ENCODE peak calls at places on chromosomes 16 and 17, in seven cellular contexts. D, K, Y, Z, A, J and B are unnamed samples. For H3K36me3, the result is how much of the 10 kb centered on the place peaks cover.

GRCh38 chr17:9522074-9522473 is 53.5 kb downstream of the STX8 start:
- DNase-seq in D (peak), K (peak), Y (peak), Z (no peak), A (peak), J (peak), B (peak)

GRCh38 chr17:74987909-74988711 is 678 bp downstream of the CDR2L start:
- DNase-seq in D (peak), K (peak), Y (peak), Z (peak), A (peak), J (peak), B (peak)

GRCh38 chr16:17211797-17212196 is 259.0 kb downstream of the XYLT1 start:
- DNase-seq in D (no peak), K (no peak), Y (no peak), Z (no peak), A (no peak), J (peak), B (peak)

GRCh38 chr17:43430936-43431649 is 32.3 kb downstream of the ARL4D start:
- DNase-seq in D (no peak), K (no peak), Y (no peak), Z (no peak), A (no peak), J (peak), B (peak)

GRCh38 chr16:87317766-87318121 is 552 bp upstream of the C16orf95 start:
- DNase-seq in D (peak), K (peak), Y (peak), Z (peak), A (peak), J (no peak), B (peak)

GRCh38 chr17:39928868-39929651 is 1.5 kb downstream of the LRRC3C start:
- DNase-seq in D (peak), K (no peak), Y (no peak), Z (no peak), A (peak), J (no peak), B (no peak)

GRCh38 chr17:73118876-73119485 is 26.5 kb upstream of the SLC39A11 start:
- DNase-seq in D (no peak), K (no peak), Y (no peak), Z (no peak), A (no peak), J (no peak), B (no peak)

GRCh38 chr16:3088450-3088849 is 10.6 kb downstream of the ZSCAN10 start:
- DNase-seq in D (no peak), K (no peak), Y (no peak), Z (no peak), A (no peak), J (no peak), B (peak)

GRCh38 chr16:17312100-17312732 is 158.5 kb downstream of the XYLT1 start:
- DNase-seq in D (no peak), K (peak), Y (no peak), Z (no peak), A (peak), J (peak), B (no peak)

GRCh38 chr17:83193336-83194188 is 114.2 kb downstream of the METRNL start:
- DNase-seq in D (no peak), K (no peak), Y (peak), Z (peak), A (peak), J (no peak), B (no peak)

GRCh38 chr16:66585477-66586239 is 6.4 kb downstream of the CMTM2 start:
- DNase-seq in D (no peak), K (no peak), Y (no peak), Z (no peak), A (no peak), J (peak), B (no peak)

GRCh38 chr16:75789237-75789636 is 62.9 kb upstream of the CPHXL start:
- DNase-seq in D (peak), K (peak), Y (no peak), Z (no peak), A (peak), J (no peak), B (peak)

GRCh38 chr17:45927247-45927646 is 32.9 kb downstream of the MAPT start:
- DNase-seq in D (no peak), K (no peak), Y (no peak), Z (no peak), A (no peak), J (no peak), B (no peak)

GRCh38 chr17:82457071-82457789 is 1.3 kb upstream of the NARF start:
- DNase-seq in D (peak), K (no peak), Y (no peak), Z (no peak), A (no peak), J (peak), B (no peak)

GRCh38 chr16:27851586-27851985 is 211.9 kb downstream of the GSG1L start:
- DNase-seq in D (no peak), K (no peak), Y (no peak), Z (no peak), A (no peak), J (peak), B (no peak)

GRCh38 chr17:18043491-18043890 is 4.3 kb downstream of the GID4 start:
- DNase-seq in D (peak), K (peak), Y (no peak), Z (no peak), A (peak), J (no peak), B (peak)

GRCh38 chr17:6592193-6592592 is 35.8 kb upstream of the PITPNM3 start:
- DNase-seq in D (no peak), K (peak), Y (no peak), Z (no peak), A (peak), J (no peak), B (no peak)

GRCh38 chr17:70327279-70327678 is 157.9 kb downstream of the KCNJ2 start:
- DNase-seq in D (no peak), K (no peak), Y (no peak), Z (no peak), A (no peak), J (no peak), B (no peak)

GRCh38 chr16:85857406-85857805 is 41.6 kb upstream of the IRF8 start:
- DNase-seq in D (no peak), K (no peak), Y (no peak), Z (no peak), A (no peak), J (peak), B (no peak)

GRCh38 chr16:51148674-51149228 is 2.3 kb downstream of the SALL1 start:
- DNase-seq in D (peak), K (no peak), Y (no peak), Z (no peak), A (no peak), J (no peak), B (no peak)

GRCh38 chr16:49589721-49590120 is 216.1 kb downstream of the C16orf78 start:
- DNase-seq in D (no peak), K (no peak), Y (no peak), Z (no peak), A (no peak), J (peak), B (no peak)

GRCh38 chr17:65290041-65290440 is 152.9 kb downstream of the RGS9 start:
- DNase-seq in D (no peak), K (peak), Y (no peak), Z (no peak), A (no peak), J (no peak), B (no peak)

GRCh38 chr17:37024181-37024637 is 75.5 kb downstream of the AATF start:
- DNase-seq in D (peak), K (no peak), Y (no peak), Z (no peak), A (peak), J (no peak), B (no peak)

GRCh38 chr17:7394452-7395191 is at the start of gene PLSCR3:
- DNase-seq in D (peak), K (peak), Y (peak), Z (peak), A (peak), J (peak), B (peak)

GRCh38 chr17:49851387-49852291 is 3.8 kb upstream of the TAC4 start:
- DNase-seq in D (peak), K (peak), Y (peak), Z (peak), A (peak), J (peak), B (peak)

GRCh38 chr17:50945779-50946222 is 79.6 kb upstream of the TOB1 start:
- DNase-seq in D (no peak), K (no peak), Y (peak), Z (no peak), A (no peak), J (peak), B (no peak)

GRCh38 chr16:87507351-87508069 is 14.7 kb upstream of the ZCCHC14 start:
- DNase-seq in D (peak), K (no peak), Y (no peak), Z (no peak), A (no peak), J (no peak), B (no peak)

GRCh38 chr17:42969006-42969581 is 4.8 kb upstream of the AARSD1 start:
- DNase-seq in D (peak), K (peak), Y (no peak), Z (no peak), A (no peak), J (no peak), B (no peak)

GRCh38 chr17:60060474-60060873 is 18.2 kb downstream of the HEATR6 start:
- DNase-seq in D (no peak), K (no peak), Y (no peak), Z (no peak), A (no peak), J (no peak), B (no peak)
- H3K36me3 ChIP-seq in D (half or more), K (under half), Y (under half), Z (half or more), A (under half), J (half or more), B (under half)

GRCh38 chr16:57801098-57801855 is 1.0 kb downstream of the KIFC3 start:
- DNase-seq in D (peak), K (peak), Y (no peak), Z (no peak), A (peak), J (peak), B (peak)
- H3K4me3 ChIP-seq in D (peak), K (peak), Y (peak), Z (peak), A (peak), J (peak), B (peak)

GRCh38 chr17:29123111-29123510 is 57.1 kb downstream of the MYO18A start:
- DNase-seq in D (no peak), K (no peak), Y (no peak), Z (no peak), A (no peak), J (no peak), B (no peak)

GRCh38 chr17:29119265-29119664 is 60.9 kb downstream of the MYO18A start:
- DNase-seq in D (no peak), K (no peak), Y (no peak), Z (no peak), A (no peak), J (no peak), B (no peak)

GRCh38 chr17:29121442-29121841 is 58.8 kb downstream of the MYO18A start:
- DNase-seq in D (no peak), K (no peak), Y (no peak), Z (no peak), A (no peak), J (no peak), B (no peak)

GRCh38 chr17:29117440-29117753 is 62.8 kb downstream of the MYO18A start:
- DNase-seq in D (no peak), K (no peak), Y (no peak), Z (no peak), A (no peak), J (no peak), B (no peak)

GRCh38 chr17:29120439-29120838 is 59.8 kb downstream of the MYO18A start:
- DNase-seq in D (no peak), K (peak), Y (no peak), Z (no peak), A (no peak), J (no peak), B (no peak)
- H3K36me3 ChIP-seq in D (under half), K (under half), Y (under half), Z (half or more), A (under half), J (under half), B (under half)

DNA sequence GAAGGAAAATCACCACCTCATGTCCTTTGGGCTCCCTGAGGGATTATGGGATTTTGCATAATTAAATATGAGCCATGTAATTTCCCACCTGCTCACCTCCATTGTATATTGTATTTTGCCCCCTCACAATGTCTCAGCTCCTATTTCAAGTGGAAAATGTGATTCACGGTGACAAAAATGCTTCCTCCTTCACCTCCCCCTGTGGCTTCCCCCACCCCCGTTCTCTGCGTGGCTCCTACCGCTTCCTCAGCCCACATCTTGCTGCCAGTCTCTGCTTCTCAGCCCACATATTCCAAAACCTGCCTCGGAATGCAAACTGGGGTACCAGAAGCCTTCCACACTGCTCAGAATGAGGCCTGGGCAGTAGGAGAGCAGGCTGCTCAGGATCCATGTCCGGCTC is 394.5 kb upstream of the C16orf82 start:
- DNase-seq in D (no peak), K (no peak), Y (no peak), Z (no peak), A (no peak), J (no peak), B (no peak)
- H3K4me3 ChIP-seq in D (no peak), K (no peak), Y (no peak), Z (no peak), A (no peak), J (no peak), B (no peak)

GRCh38 chr17:38917259-38917658 is 8.2 kb upstream of the LASP1NB start:
- DNase-seq in D (no peak), K (no peak), Y (no peak), Z (no peak), A (no peak), J (no peak), B (peak)

GRCh38 chr17:38916771-38917170 is 8.6 kb upstream of the LASP1NB start:
- DNase-seq in D (no peak), K (no peak), Y (no peak), Z (no peak), A (no peak), J (no peak), B (no peak)

GRCh38 chr17:38915639-38915995 is 9.8 kb upstream of the LASP1NB start:
- DNase-seq in D (no peak), K (no peak), Y (no peak), Z (peak), A (no peak), J (peak), B (no peak)

GRCh38 chr17:38912221-38912813 is 13.1 kb upstream of the LASP1NB start:
- DNase-seq in D (peak), K (peak), Y (peak), Z (peak), A (no peak), J (peak), B (peak)

GRCh38 chr17:38914741-38915638 is 10.4 kb upstream of the LASP1NB start:
- DNase-seq in D (no peak), K (peak), Y (no peak), Z (peak), A (no peak), J (peak), B (peak)
- H3K36me3 ChIP-seq in D (under half), K (under half), Y (under half), Z (under half), A (under half), J (half or more), B (under half)

GRCh38 chr17:33292981-33293867 is at the start of gene ASIC2:
- DNase-seq in D (no peak), K (peak), Y (no peak), Z (peak), A (peak), J (peak), B (peak)
- H3K4me3 ChIP-seq in D (peak), K (peak), Y (peak), Z (peak), A (peak), J (peak), B (peak)

DNA sequence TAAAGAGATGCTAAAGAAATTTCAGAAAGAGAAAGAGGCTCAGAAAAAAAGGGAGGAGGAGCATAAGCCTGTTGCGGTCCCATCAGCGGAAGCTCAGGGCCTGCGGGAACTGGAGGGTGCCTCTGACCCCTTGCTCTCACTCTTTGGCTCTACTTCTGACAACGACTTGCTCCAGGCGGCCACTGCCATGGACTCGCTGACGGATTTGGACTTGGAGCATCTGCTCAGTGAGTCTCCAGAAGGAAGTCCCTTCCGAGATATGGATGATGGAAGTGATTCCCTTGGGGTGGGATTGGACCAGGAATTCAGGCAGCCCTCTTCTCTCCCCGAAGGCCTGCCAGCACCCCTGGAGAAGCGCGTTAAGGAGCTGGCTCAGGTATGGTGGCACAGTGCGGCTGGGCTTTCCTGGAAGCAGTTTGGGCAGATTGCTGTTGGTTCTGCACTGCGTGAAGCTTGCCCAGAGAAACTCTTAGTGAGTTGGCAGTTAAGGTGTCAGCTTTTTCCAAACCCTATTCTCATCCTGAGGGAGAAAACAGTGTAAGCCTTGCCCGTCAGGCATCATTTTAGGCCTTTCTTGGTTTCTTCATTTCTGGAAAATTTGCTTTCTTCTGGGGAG is 13.6 kb downstream of the UBN1 start:
- DNase-seq in D (no peak), K (no peak), Y (no peak), Z (no peak), A (no peak), J (no peak), B (no peak)
- H3K36me3 ChIP-seq in D (half or more), K (under half), Y (under half), Z (half or more), A (under half), J (half or more), B (under half)

GRCh38 chr17:68182940-68183551 is 64.8 kb upstream of the AMZ2 start:
- DNase-seq in D (no peak), K (no peak), Y (no peak), Z (no peak), A (no peak), J (peak), B (peak)
- H3K4me3 ChIP-seq in D (no peak), K (no peak), Y (no peak), Z (no peak), A (no peak), J (no peak), B (no peak)

GRCh38 chr16:25140459-25140858 is 28.9 kb downstream of the LCMT1 start:
- DNase-seq in D (no peak), K (no peak), Y (peak), Z (no peak), A (peak), J (no peak), B (no peak)

GRCh38 chr16:25135239-25135878 is 23.8 kb downstream of the LCMT1 start:
- DNase-seq in D (peak), K (no peak), Y (no peak), Z (no peak), A (peak), J (no peak), B (no peak)

GRCh38 chr16:25134306-25134705 is 22.8 kb downstream of the LCMT1 start:
- DNase-seq in D (no peak), K (no peak), Y (no peak), Z (no peak), A (peak), J (no peak), B (no peak)

GRCh38 chr16:25141648-25142047 is 30.1 kb downstream of the LCMT1 start:
- DNase-seq in D (peak), K (no peak), Y (peak), Z (no peak), A (peak), J (no peak), B (no peak)

DNA sequence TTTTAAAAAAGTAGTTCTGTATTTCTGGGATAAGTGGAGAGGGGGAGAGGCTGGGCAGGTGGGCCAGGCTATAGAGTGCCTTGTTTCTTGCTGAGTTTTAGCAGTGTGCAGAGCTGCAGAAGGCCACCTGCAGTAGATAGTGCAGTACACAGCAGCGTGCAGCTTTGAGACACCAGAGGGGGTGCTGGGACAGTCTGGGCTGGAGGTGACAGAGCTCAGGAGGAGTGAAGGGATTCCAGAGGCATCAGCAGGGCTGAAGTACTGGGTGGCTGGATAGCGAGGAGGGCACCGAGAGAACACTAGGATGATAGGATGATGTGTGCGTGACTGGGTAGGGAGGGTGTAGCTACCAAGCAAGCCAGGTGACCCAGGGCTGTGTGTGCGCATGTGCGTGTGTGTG is 26.6 kb downstream of the LCMT1 start:
- DNase-seq in D (no peak), K (no peak), Y (no peak), Z (no peak), A (no peak), J (no peak), B (no peak)
- H3K36me3 ChIP-seq in D (under half), K (under half), Y (under half), Z (half or more), A (under half), J (half or more), B (under half)